ENCODE peak calls at places on chromosome 14, in seven cellular contexts. D is aorta; G is gastrocnemius medialis; L is mammary epithelial cell; Y is kidney; T is naive thymus-derived CD4-positive, alpha-beta T cell; I is HCT116. X is an unnamed sample.
A peak's percentile ranks its signal among the peaks of the same experiment; 100 is the strongest.

GRCh38 chr14:81192594-81192993 is 28.2 kb downstream of the GTF2A1 start:
- DNase-seq in D (no peak), G (no peak), L (no peak), Y (no peak), T (peak; percentile 15), I (no peak), X (no peak)

GRCh38 chr14:77503138-77503537 is 4.5 kb upstream of the ISM2 start:
- DNase-seq in D (no peak), G (no peak), L (no peak), Y (no peak), T (no peak), I (no peak), X (no peak)

GRCh38 chr14:61355892-61356325 is 34.5 kb downstream of the PRKCH start:
- DNase-seq in D (no peak), G (peak; percentile 5), L (peak; percentile 94), Y (peak; percentile 79), T (no peak), I (peak; percentile 98), X (peak; percentile 35)

GRCh38 chr14:63088865-63089264 is 43.6 kb upstream of the KCNH5 start:
- DNase-seq in D (no peak), G (no peak), L (no peak), Y (no peak), T (no peak), I (no peak), X (no peak)

GRCh38 chr14:69586420-69586819 is 11.7 kb upstream of the CCDC177 start:
- DNase-seq in D (no peak), G (no peak), L (no peak), Y (no peak), T (no peak), I (no peak), X (no peak)

GRCh38 chr14:102209224-102209966 is 69.7 kb downstream of the WDR20 start:
- DNase-seq in D (peak; percentile 50), G (peak; percentile 30), L (no peak), Y (peak; percentile 90), T (no peak), I (no peak), X (peak; percentile 58)

GRCh38 chr14:98864211-98864610 is 407.8 kb downstream of the BCL11B start:
- DNase-seq in D (no peak), G (no peak), L (no peak), Y (no peak), T (no peak), I (no peak), X (no peak)

GRCh38 chr14:69932391-69932790 is 53.2 kb downstream of the SMOC1 start:
- DNase-seq in D (no peak), G (no peak), L (no peak), Y (no peak), T (no peak), I (no peak), X (no peak)

GRCh38 chr14:80167793-80168448 is 43.4 kb downstream of the DIO2 start:
- DNase-seq in D (no peak), G (no peak), L (no peak), Y (no peak), T (no peak), I (no peak), X (no peak)

GRCh38 chr14:75205586-75205985 is 29.2 kb upstream of the TMED10 start:
- DNase-seq in D (no peak), G (no peak), L (peak; percentile 77), Y (no peak), T (no peak), I (no peak), X (peak; percentile 81)

GRCh38 chr14:41604793-41605534 is 1.7 kb upstream of the LRFN5 start:
- DNase-seq in D (peak; percentile 81), G (no peak), L (no peak), Y (peak; percentile 71), T (no peak), I (no peak), X (peak; percentile 88)

GRCh38 chr14:99777956-99778355 is 15.3 kb upstream of the EML1 start:
- DNase-seq in D (no peak), G (no peak), L (no peak), Y (no peak), T (no peak), I (no peak), X (no peak)

GRCh38 chr14:24171422-24172260 is at the start of gene REC8:
- DNase-seq in D (peak; percentile 89), G (peak; percentile 32), L (no peak), Y (peak; percentile 95), T (peak; percentile 75), I (no peak), X (no peak)

GRCh38 chr14:34013714-34014055 is 62.8 kb upstream of the EGLN3 start:
- DNase-seq in D (no peak), G (no peak), L (no peak), Y (no peak), T (no peak), I (no peak), X (no peak)

GRCh38 chr14:32985881-32986280 is 47.2 kb downstream of the NPAS3 start:
- DNase-seq in D (no peak), G (peak; percentile 24), L (no peak), Y (no peak), T (no peak), I (no peak), X (no peak)

GRCh38 chr14:65073605-65074201 is 28.6 kb downstream of the MAX start:
- DNase-seq in D (no peak), G (no peak), L (no peak), Y (no peak), T (no peak), I (no peak), X (no peak)

GRCh38 chr14:54718046-54718445 is 151.1 kb downstream of the SAMD4A start:
- DNase-seq in D (no peak), G (no peak), L (no peak), Y (no peak), T (no peak), I (no peak), X (no peak)

GRCh38 chr14:52360831-52361230 is 46.7 kb downstream of the PTGER2 start:
- DNase-seq in D (no peak), G (no peak), L (no peak), Y (no peak), T (no peak), I (no peak), X (no peak)

GRCh38 chr14:63486729-63487128 is 56.4 kb downstream of the PPP2R5E start:
- DNase-seq in D (no peak), G (no peak), L (no peak), Y (no peak), T (no peak), I (no peak), X (no peak)

GRCh38 chr14:47674148-47674545 is 1.3 kb downstream of the MDGA2 start:
- DNase-seq in D (peak; percentile 73), G (no peak), L (no peak), Y (no peak), T (no peak), I (no peak), X (no peak)

GRCh38 chr14:59959663-59960062 is 39.7 kb downstream of the LRRC9 start:
- DNase-seq in D (no peak), G (no peak), L (no peak), Y (no peak), T (no peak), I (no peak), X (no peak)

GRCh38 chr14:69259531-69260245 is at the start of gene GALNT16:
- DNase-seq in D (peak; percentile 89), G (no peak), L (no peak), Y (peak; percentile 80), T (no peak), I (no peak), X (peak; percentile 59)

GRCh38 chr14:62015945-62016344 is 253.7 kb downstream of the SNAPC1 start:
- DNase-seq in D (no peak), G (no peak), L (peak; percentile 42), Y (no peak), T (no peak), I (no peak), X (peak; percentile 52)

GRCh38 chr14:47919334-47919846 is 244.0 kb upstream of the MDGA2 start:
- DNase-seq in D (no peak), G (no peak), L (no peak), Y (peak; percentile 47), T (no peak), I (no peak), X (no peak)

GRCh38 chr14:31969371-31969770 is 107.7 kb upstream of the ARHGAP5 start:
- DNase-seq in D (no peak), G (no peak), L (no peak), Y (no peak), T (no peak), I (no peak), X (no peak)

GRCh38 chr14:77681196-77682157 is 26.3 kb downstream of the ALKBH1 start:
- DNase-seq in D (no peak), G (peak; percentile 12), L (peak; percentile 60), Y (no peak), T (no peak), I (no peak), X (peak; percentile 34)

GRCh38 chr14:105487986-105488777 is 1.5 kb downstream of the CRIP1 start:
- DNase-seq in D (no peak), G (no peak), L (no peak), Y (no peak), T (no peak), I (no peak), X (no peak)
- H3K4me1 ChIP-seq in D (no peaks in the 10 kb centered on the region), G (peaks cover 24% of the 10 kb centered on the region), L (peaks cover 36% of the 10 kb centered on the region), Y (peaks cover 16% of the 10 kb centered on the region), T (peaks cover 35% of the 10 kb centered on the region), I (peaks cover 25% of the 10 kb centered on the region), X (peaks cover 11% of the 10 kb centered on the region)

DNA sequence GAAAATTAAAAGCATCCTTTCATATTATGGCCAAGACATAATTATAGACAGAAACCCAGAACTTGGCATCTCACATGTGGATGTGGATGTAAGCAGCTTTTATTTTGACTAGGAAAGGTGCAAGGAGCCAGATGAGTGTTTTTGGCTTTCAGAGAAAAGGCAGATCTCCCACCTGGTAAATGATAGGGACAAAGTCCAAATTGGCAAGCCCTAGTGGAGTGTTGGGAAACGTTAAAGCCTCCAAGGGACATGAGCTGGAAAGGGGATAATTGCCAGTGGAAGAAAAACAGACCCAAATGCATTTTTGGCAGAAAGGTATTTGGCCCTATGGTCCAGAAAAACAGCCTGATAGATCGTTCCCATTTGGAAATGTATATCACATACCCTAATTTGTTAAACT is 60.1 kb downstream of the KLHL28 start:
- DNase-seq in D (no peak), G (no peak), L (no peak), Y (no peak), T (no peak), I (no peak), X (no peak)
- H3K9me3 ChIP-seq in D (no peaks in the 10 kb centered on the region), G (no peaks in the 10 kb centered on the region), L (no peaks in the 10 kb centered on the region), Y (no peaks in the 10 kb centered on the region), T (no peaks in the 10 kb centered on the region), I (no peaks in the 10 kb centered on the region), X (no peaks in the 10 kb centered on the region)

GRCh38 chr14:92670967-92671366 is 77.5 kb downstream of the LGMN start:
- DNase-seq in D (no peak), G (no peak), L (no peak), Y (no peak), T (no peak), I (no peak), X (peak; percentile 77)
- H3K4me1 ChIP-seq in D (no peaks in the 10 kb centered on the region), G (no peaks in the 10 kb centered on the region), L (no peaks in the 10 kb centered on the region), Y (no peaks in the 10 kb centered on the region), T (no peaks in the 10 kb centered on the region), I (no peaks in the 10 kb centered on the region), X (peaks cover 18% of the 10 kb centered on the region)

GRCh38 chr14:29709490-29709889 is 218.2 kb downstream of the PRKD1 start:
- DNase-seq in D (no peak), G (no peak), L (no peak), Y (no peak), T (no peak), I (no peak), X (peak; percentile 38)
- H3K9me3 ChIP-seq in D (no peaks in the 10 kb centered on the region), G (no peaks in the 10 kb centered on the region), L (peaks cover 22% of the 10 kb centered on the region), Y (no peaks in the 10 kb centered on the region), T (no peaks in the 10 kb centered on the region), I (peaks cover 6% of the 10 kb centered on the region), X (no peaks in the 10 kb centered on the region)

GRCh38 chr14:73752297-73752992 is 38.3 kb upstream of the PNMA1 start:
- DNase-seq in D (peak; percentile 90), G (no peak), L (peak; percentile 50), Y (peak; percentile 84), T (peak; percentile 26), I (no peak), X (peak; percentile 60)
- H3K4me1 ChIP-seq in D (no peaks in the 10 kb centered on the region), G (peaks cover 93% of the 10 kb centered on the region), L (peaks cover 84% of the 10 kb centered on the region), Y (peaks cover 71% of the 10 kb centered on the region), T (peaks cover 94% of the 10 kb centered on the region), I (peaks cover 37% of the 10 kb centered on the region), X (peaks cover 59% of the 10 kb centered on the region)

X was measured in GM23248.